ENCODE peak calls at places on chromosome 4, in nine cellular contexts. One of them, this sample, is unnamed.
A peak's percentile ranks its signal among the peaks of the same experiment; 100 is the strongest.

GRCh38 chr4:177220376-177220775 is 89.3 kb upstream of the NEIL3 start:
- DNase-seq in colonic mucosa: no peak
- DNase-seq in WERI-Rb-1: no peak
- DNase-seq in suprapubic skin: no peak
- DNase-seq in psoas muscle: no peak
- DNase-seq in heart right ventricle: no peak
- DNase-seq in CD4-positive, alpha-beta T cell: no peak
- DNase-seq in upper lobe of right lung: no peak
- DNase-seq in Peyer's patch: no peak
- DNase-seq in this sample: no peak

GRCh38 chr4:117385531-117385930 is 300.2 kb upstream of the TRAM1L1 start:
- DNase-seq in colonic mucosa: no peak
- DNase-seq in WERI-Rb-1: no peak
- DNase-seq in suprapubic skin: no peak
- DNase-seq in psoas muscle: no peak
- DNase-seq in heart right ventricle: no peak
- DNase-seq in CD4-positive, alpha-beta T cell: no peak
- DNase-seq in upper lobe of right lung: no peak
- DNase-seq in Peyer's patch: no peak
- DNase-seq in this sample: no peak

GRCh38 chr4:173917255-173917960 is 366.1 kb downstream of the FBXO8 start:
- DNase-seq in colonic mucosa: no peak
- DNase-seq in WERI-Rb-1: no peak
- DNase-seq in suprapubic skin: no peak
- DNase-seq in psoas muscle: no peak
- DNase-seq in heart right ventricle: no peak
- DNase-seq in CD4-positive, alpha-beta T cell: no peak
- DNase-seq in upper lobe of right lung: no peak
- DNase-seq in Peyer's patch: no peak
- DNase-seq in this sample: no peak

GRCh38 chr4:124941267-124941666 is 228.7 kb upstream of the ANKRD50 start:
- DNase-seq in colonic mucosa: no peak
- DNase-seq in WERI-Rb-1: no peak
- DNase-seq in suprapubic skin: no peak
- DNase-seq in psoas muscle: no peak
- DNase-seq in heart right ventricle: no peak
- DNase-seq in CD4-positive, alpha-beta T cell: no peak
- DNase-seq in upper lobe of right lung: no peak
- DNase-seq in Peyer's patch: no peak
- DNase-seq in this sample: peak; percentile 57

GRCh38 chr4:184375027-184375426 is 99.3 kb downstream of the IRF2 start:
- DNase-seq in colonic mucosa: no peak
- DNase-seq in WERI-Rb-1: no peak
- DNase-seq in suprapubic skin: no peak
- DNase-seq in psoas muscle: no peak
- DNase-seq in heart right ventricle: no peak
- DNase-seq in CD4-positive, alpha-beta T cell: no peak
- DNase-seq in upper lobe of right lung: no peak
- DNase-seq in Peyer's patch: no peak
- DNase-seq in this sample: peak; percentile 56

GRCh38 chr4:125393825-125394224 is 79.1 kb downstream of the FAT4 start:
- DNase-seq in colonic mucosa: no peak
- DNase-seq in WERI-Rb-1: no peak
- DNase-seq in suprapubic skin: no peak
- DNase-seq in psoas muscle: no peak
- DNase-seq in heart right ventricle: no peak
- DNase-seq in CD4-positive, alpha-beta T cell: no peak
- DNase-seq in upper lobe of right lung: no peak
- DNase-seq in Peyer's patch: no peak
- DNase-seq in this sample: no peak

GRCh38 chr4:86848732-86849617 is at the start of gene SLC10A6:
- DNase-seq in colonic mucosa: no peak
- DNase-seq in WERI-Rb-1: no peak
- DNase-seq in suprapubic skin: no peak
- DNase-seq in psoas muscle: no peak
- DNase-seq in heart right ventricle: peak; percentile 39
- DNase-seq in CD4-positive, alpha-beta T cell: no peak
- DNase-seq in upper lobe of right lung: no peak
- DNase-seq in Peyer's patch: no peak
- DNase-seq in this sample: no peak

GRCh38 chr4:25760518-25761157 is 102.2 kb downstream of the SEL1L3 start:
- DNase-seq in colonic mucosa: no peak
- DNase-seq in WERI-Rb-1: no peak
- DNase-seq in suprapubic skin: no peak
- DNase-seq in psoas muscle: no peak
- DNase-seq in heart right ventricle: no peak
- DNase-seq in CD4-positive, alpha-beta T cell: no peak
- DNase-seq in upper lobe of right lung: no peak
- DNase-seq in Peyer's patch: no peak
- DNase-seq in this sample: no peak

GRCh38 chr4:125168531-125168930 is 146.2 kb upstream of the FAT4 start:
- DNase-seq in colonic mucosa: no peak
- DNase-seq in WERI-Rb-1: no peak
- DNase-seq in suprapubic skin: no peak
- DNase-seq in psoas muscle: no peak
- DNase-seq in heart right ventricle: no peak
- DNase-seq in CD4-positive, alpha-beta T cell: no peak
- DNase-seq in upper lobe of right lung: no peak
- DNase-seq in Peyer's patch: no peak
- DNase-seq in this sample: no peak

GRCh38 chr4:152126233-152126632 is 365.4 kb upstream of the GATB start:
- DNase-seq in colonic mucosa: no peak
- DNase-seq in WERI-Rb-1: no peak
- DNase-seq in suprapubic skin: no peak
- DNase-seq in psoas muscle: no peak
- DNase-seq in heart right ventricle: no peak
- DNase-seq in CD4-positive, alpha-beta T cell: no peak
- DNase-seq in upper lobe of right lung: no peak
- DNase-seq in Peyer's patch: no peak
- DNase-seq in this sample: no peak

GRCh38 chr4:47696823-47697222 is 141.0 kb downstream of the CORIN start:
- DNase-seq in colonic mucosa: no peak
- DNase-seq in WERI-Rb-1: no peak
- DNase-seq in suprapubic skin: no peak
- DNase-seq in psoas muscle: no peak
- DNase-seq in heart right ventricle: no peak
- DNase-seq in CD4-positive, alpha-beta T cell: no peak
- DNase-seq in upper lobe of right lung: no peak
- DNase-seq in Peyer's patch: no peak
- DNase-seq in this sample: no peak

GRCh38 chr4:173218411-173219125 is 50.0 kb downstream of the GALNT7 start:
- DNase-seq in colonic mucosa: no peak
- DNase-seq in WERI-Rb-1: no peak
- DNase-seq in suprapubic skin: no peak
- DNase-seq in psoas muscle: no peak
- DNase-seq in heart right ventricle: no peak
- DNase-seq in CD4-positive, alpha-beta T cell: no peak
- DNase-seq in upper lobe of right lung: no peak
- DNase-seq in Peyer's patch: no peak
- DNase-seq in this sample: no peak

DNA sequence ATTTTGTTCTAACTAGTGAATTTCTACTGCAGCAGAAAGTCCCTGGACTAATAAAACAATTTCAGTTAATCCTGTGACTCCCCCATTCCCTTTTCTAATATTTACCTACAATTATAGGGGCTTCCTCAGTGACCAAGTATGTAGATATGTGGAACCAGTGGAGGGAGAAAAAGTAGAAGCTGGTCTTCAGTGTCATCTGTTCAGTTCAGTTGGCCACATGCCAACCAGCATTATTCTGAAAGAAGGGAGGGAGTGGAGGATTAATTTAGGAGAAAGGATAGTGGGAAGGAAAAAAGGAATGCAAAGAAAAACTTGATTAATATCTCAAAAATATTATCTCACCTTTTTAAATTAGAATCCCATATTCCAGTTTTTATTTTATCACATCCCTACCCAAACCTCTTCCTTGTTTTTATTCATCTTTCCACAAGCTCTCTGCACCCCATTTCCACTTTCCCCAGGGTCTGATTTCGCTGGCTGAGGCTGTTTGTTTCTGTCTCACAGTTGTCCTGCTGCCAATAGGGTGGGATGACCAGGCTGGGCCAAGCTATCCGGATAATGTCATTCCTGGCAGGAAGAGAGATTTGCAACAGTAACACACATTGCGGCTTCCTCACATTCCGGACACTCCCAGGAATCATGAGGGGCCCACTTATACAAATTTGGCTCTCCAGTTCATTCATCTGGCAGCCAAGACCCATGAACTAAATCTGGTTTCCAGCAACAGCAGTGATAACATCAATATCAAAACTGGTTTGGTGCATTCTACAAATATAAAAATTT is 24.6 kb upstream of the ANTXR2 start:
- DNase-seq in colonic mucosa: peak; percentile 33
- DNase-seq in WERI-Rb-1: no peak
- DNase-seq in suprapubic skin: peak; percentile 83
- DNase-seq in psoas muscle: peak; percentile 30
- DNase-seq in heart right ventricle: peak; percentile 76
- DNase-seq in CD4-positive, alpha-beta T cell: no peak
- DNase-seq in upper lobe of right lung: no peak
- DNase-seq in Peyer's patch: no peak
- DNase-seq in this sample: peak; percentile 25
- H3K27ac ChIP-seq in colonic mucosa: no peak overlapping the region
- H3K27ac ChIP-seq in WERI-Rb-1: no peak overlapping the region
- H3K27ac ChIP-seq in suprapubic skin: no peak overlapping the region
- H3K27ac ChIP-seq in psoas muscle: no peak overlapping the region
- H3K27ac ChIP-seq in heart right ventricle: peak overlapping the region; percentile 11
- H3K27ac ChIP-seq in CD4-positive, alpha-beta T cell: no peak overlapping the region
- H3K27ac ChIP-seq in upper lobe of right lung: no peak overlapping the region
- H3K27ac ChIP-seq in Peyer's patch: no peak overlapping the region
- H3K27ac ChIP-seq in this sample: peak overlapping the region; percentile 10

GRCh38 chr4:41873380-41874295 is 61.6 kb upstream of the TMEM33 start:
- DNase-seq in colonic mucosa: no peak
- DNase-seq in WERI-Rb-1: no peak
- DNase-seq in suprapubic skin: no peak
- DNase-seq in psoas muscle: no peak
- DNase-seq in heart right ventricle: no peak
- DNase-seq in CD4-positive, alpha-beta T cell: no peak
- DNase-seq in upper lobe of right lung: no peak
- DNase-seq in Peyer's patch: no peak
- DNase-seq in this sample: no peak
- H3K27me3 ChIP-seq in colonic mucosa: peaks cover 40% of the 10 kb centered on the region
- H3K27me3 ChIP-seq in WERI-Rb-1: no peaks in the 10 kb centered on the region
- H3K27me3 ChIP-seq in suprapubic skin: peaks cover 84% of the 10 kb centered on the region
- H3K27me3 ChIP-seq in psoas muscle: peaks cover 21% of the 10 kb centered on the region
- H3K27me3 ChIP-seq in heart right ventricle: peaks cover 81% of the 10 kb centered on the region
- H3K27me3 ChIP-seq in CD4-positive, alpha-beta T cell: peaks cover 92% of the 10 kb centered on the region
- H3K27me3 ChIP-seq in upper lobe of right lung: peaks cover 88% of the 10 kb centered on the region
- H3K27me3 ChIP-seq in Peyer's patch: peaks cover 22% of the 10 kb centered on the region
- H3K27me3 ChIP-seq in this sample: peaks cover 56% of the 10 kb centered on the region

GRCh38 chr4:37453361-37454262 is 209.1 kb downstream of the NWD2 start:
- DNase-seq in colonic mucosa: peak; percentile 84
- DNase-seq in WERI-Rb-1: peak; percentile 10
- DNase-seq in suprapubic skin: no peak
- DNase-seq in psoas muscle: peak; percentile 45
- DNase-seq in heart right ventricle: peak; percentile 10
- DNase-seq in CD4-positive, alpha-beta T cell: peak; percentile 46
- DNase-seq in upper lobe of right lung: peak; percentile 89
- DNase-seq in Peyer's patch: peak; percentile 89
- DNase-seq in this sample: no peak
- H3K27ac ChIP-seq in colonic mucosa: peak overlapping the region; percentile 73
- H3K27ac ChIP-seq in WERI-Rb-1: no peak overlapping the region
- H3K27ac ChIP-seq in suprapubic skin: no peak overlapping the region
- H3K27ac ChIP-seq in psoas muscle: no peak overlapping the region
- H3K27ac ChIP-seq in heart right ventricle: no peak overlapping the region
- H3K27ac ChIP-seq in CD4-positive, alpha-beta T cell: no peak overlapping the region
- H3K27ac ChIP-seq in upper lobe of right lung: peak overlapping the region; percentile 27
- H3K27ac ChIP-seq in Peyer's patch: no peak overlapping the region
- H3K27ac ChIP-seq in this sample: no peak overlapping the region

GRCh38 chr4:6442555-6442954 is 29.9 kb downstream of the PPP2R2C start:
- DNase-seq in colonic mucosa: no peak
- DNase-seq in WERI-Rb-1: no peak
- DNase-seq in suprapubic skin: no peak
- DNase-seq in psoas muscle: no peak
- DNase-seq in heart right ventricle: no peak
- DNase-seq in CD4-positive, alpha-beta T cell: no peak
- DNase-seq in upper lobe of right lung: no peak
- DNase-seq in Peyer's patch: no peak
- DNase-seq in this sample: no peak

GRCh38 chr4:6446130-6446482 is 26.3 kb downstream of the PPP2R2C start:
- DNase-seq in colonic mucosa: no peak
- DNase-seq in WERI-Rb-1: no peak
- DNase-seq in suprapubic skin: no peak
- DNase-seq in psoas muscle: no peak
- DNase-seq in heart right ventricle: no peak
- DNase-seq in CD4-positive, alpha-beta T cell: no peak
- DNase-seq in upper lobe of right lung: no peak
- DNase-seq in Peyer's patch: peak; percentile 21
- DNase-seq in this sample: no peak

GRCh38 chr4:6443035-6444023 is 29.1 kb downstream of the PPP2R2C start:
- DNase-seq in colonic mucosa: no peak
- DNase-seq in WERI-Rb-1: peak; percentile 29
- DNase-seq in suprapubic skin: no peak
- DNase-seq in psoas muscle: no peak
- DNase-seq in heart right ventricle: no peak
- DNase-seq in CD4-positive, alpha-beta T cell: no peak
- DNase-seq in upper lobe of right lung: peak; percentile 41
- DNase-seq in Peyer's patch: peak; percentile 35
- DNase-seq in this sample: no peak

GRCh38 chr4:6445403-6446129 is 26.8 kb downstream of the PPP2R2C start:
- DNase-seq in colonic mucosa: no peak
- DNase-seq in WERI-Rb-1: no peak
- DNase-seq in suprapubic skin: no peak
- DNase-seq in psoas muscle: no peak
- DNase-seq in heart right ventricle: no peak
- DNase-seq in CD4-positive, alpha-beta T cell: no peak
- DNase-seq in upper lobe of right lung: no peak
- DNase-seq in Peyer's patch: no peak
- DNase-seq in this sample: no peak

DNA sequence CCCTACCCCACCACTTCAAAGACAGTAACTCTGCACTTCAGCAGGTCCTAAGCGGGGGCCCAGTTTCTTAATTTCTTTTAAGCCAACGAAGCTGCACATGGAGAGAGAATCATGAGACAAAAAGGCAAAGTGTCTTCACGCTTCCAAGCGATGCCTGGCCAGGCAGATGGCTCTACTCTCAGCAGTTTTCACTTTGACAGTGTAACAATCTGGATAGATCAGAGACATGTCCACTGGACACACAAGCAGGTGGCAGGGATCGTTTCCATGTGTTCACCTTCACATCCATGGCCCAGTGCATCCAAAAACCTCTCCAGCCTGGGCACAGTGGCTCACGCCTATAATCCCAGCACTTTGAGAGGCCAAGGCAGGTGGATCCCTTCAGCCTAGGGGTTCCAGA is 27.8 kb downstream of the PPP2R2C start:
- DNase-seq in colonic mucosa: no peak
- DNase-seq in WERI-Rb-1: no peak
- DNase-seq in suprapubic skin: no peak
- DNase-seq in psoas muscle: no peak
- DNase-seq in heart right ventricle: no peak
- DNase-seq in CD4-positive, alpha-beta T cell: no peak
- DNase-seq in upper lobe of right lung: no peak
- DNase-seq in Peyer's patch: no peak
- DNase-seq in this sample: no peak
- H3K27me3 ChIP-seq in colonic mucosa: no peaks in the 10 kb centered on the region
- H3K27me3 ChIP-seq in WERI-Rb-1: no peaks in the 10 kb centered on the region
- H3K27me3 ChIP-seq in suprapubic skin: peaks cover 44% of the 10 kb centered on the region
- H3K27me3 ChIP-seq in psoas muscle: peaks cover 10% of the 10 kb centered on the region
- H3K27me3 ChIP-seq in heart right ventricle: peaks cover 6% of the 10 kb centered on the region
- H3K27me3 ChIP-seq in CD4-positive, alpha-beta T cell: peaks cover 3% of the 10 kb centered on the region
- H3K27me3 ChIP-seq in upper lobe of right lung: no peaks in the 10 kb centered on the region
- H3K27me3 ChIP-seq in Peyer's patch: no peaks in the 10 kb centered on the region
- H3K27me3 ChIP-seq in this sample: peaks cover 8% of the 10 kb centered on the region

This sample was measured in keratinocyte.